ENCODE peak calls at places on chromosome 3, in six cellular contexts. I is stimulated activated CD8-positive, alpha-beta memory T cell treated with anti-CD3 and anti-CD28 coated beads, Interleukin-7, amount 100 ng/mL, for 24 hours; X is NCI-H345; F is right cardiac atrium; T is fibroblast of the aortic adventitia; Z is EL. R is an unnamed sample.

GRCh38 chr3:99730870-99731269 is 86.8 kb upstream of the CMSS1 start:
- DNase-seq in I (no peak), X (no peak), F (no peak), T (no peak), Z (no peak), R (no peak)

GRCh38 chr3:69665026-69665739 is 74.1 kb upstream of the MITF start:
- DNase-seq in I (no peak), X (peak), F (peak), T (peak), Z (no peak), R (no peak)

GRCh38 chr3:71546781-71547180 is 36.7 kb downstream of the FOXP1 start:
- DNase-seq in I (no peak), X (no peak), F (no peak), T (no peak), Z (no peak), R (no peak)

GRCh38 chr3:37709946-37710345 is 151.7 kb upstream of the CTDSPL start:
- DNase-seq in I (no peak), X (no peak), F (no peak), T (no peak), Z (no peak), R (no peak)

GRCh38 chr3:126959921-126960603 is 22.9 kb upstream of the PLXNA1 start:
- DNase-seq in I (no peak), X (peak), F (no peak), T (peak), Z (peak), R (no peak)

GRCh38 chr3:52088445-52089367 is 32.3 kb upstream of the DUSP7 start:
- DNase-seq in I (no peak), X (no peak), F (peak), T (peak), Z (peak), R (no peak)

GRCh38 chr3:153370680-153371079 is 208.7 kb downstream of the RAP2B start:
- DNase-seq in I (no peak), X (no peak), F (no peak), T (no peak), Z (no peak), R (no peak)

GRCh38 chr3:192273611-192274010 is 453.7 kb downstream of the FGF12 start:
- DNase-seq in I (no peak), X (no peak), F (no peak), T (no peak), Z (no peak), R (no peak)

GRCh38 chr3:146380052-146380451 is 89.3 kb downstream of the PLSCR2 start:
- DNase-seq in I (no peak), X (no peak), F (no peak), T (no peak), Z (no peak), R (no peak)

GRCh38 chr3:143712522-143712921 is 135.7 kb downstream of the SLC9A9 start:
- DNase-seq in I (no peak), X (no peak), F (no peak), T (no peak), Z (no peak), R (no peak)

GRCh38 chr3:43161684-43162512 is 56.0 kb upstream of the POMGNT2 start:
- DNase-seq in I (no peak), X (no peak), F (no peak), T (peak), Z (peak), R (no peak)

GRCh38 chr3:139130390-139131140 is 85.9 kb upstream of the PRR23C start:
- DNase-seq in I (no peak), X (no peak), F (no peak), T (no peak), Z (no peak), R (no peak)